ENCODE peak calls at places on chromosome 5, in ten cellular contexts. One of them, this sample, is unnamed.
A peak's percentile ranks its signal among the peaks of the same experiment; 100 is the strongest.

GRCh38 chr5:117235814-117236213 is 661.2 kb upstream of the SEMA6A start:
- DNase-seq in islet precursor cell: no peak
- DNase-seq in choroid plexus epithelial cell: no peak
- DNase-seq in foreskin fibroblast: no peak
- DNase-seq in progenitor cell of endocrine pancreas: no peak
- DNase-seq in sciatic nerve: no peak
- DNase-seq in stimulated activated CD4-positive, alpha-beta T cell treated with anti-CD3 and anti-CD28 coated beads, Interleukin-2, amount 100 ng/mL, for 4 hours: no peak
- DNase-seq in transverse colon: no peak
- DNase-seq in GM20000: no peak
- DNase-seq in activated T-helper 1 cell treated with anti-CD3 and anti-CD28 coated beads, Interleukin-2, amount 50 U/mL, for 16 hours: no peak
- DNase-seq in this sample: no peak

GRCh38 chr5:149024477-149024876 is 38.4 kb downstream of the SH3TC2 start:
- DNase-seq in islet precursor cell: no peak
- DNase-seq in choroid plexus epithelial cell: no peak
- DNase-seq in foreskin fibroblast: peak; percentile 78
- DNase-seq in progenitor cell of endocrine pancreas: no peak
- DNase-seq in sciatic nerve: no peak
- DNase-seq in stimulated activated CD4-positive, alpha-beta T cell treated with anti-CD3 and anti-CD28 coated beads, Interleukin-2, amount 100 ng/mL, for 4 hours: no peak
- DNase-seq in transverse colon: no peak
- DNase-seq in GM20000: no peak
- DNase-seq in activated T-helper 1 cell treated with anti-CD3 and anti-CD28 coated beads, Interleukin-2, amount 50 U/mL, for 16 hours: no peak
- DNase-seq in this sample: no peak

GRCh38 chr5:10478436-10478835 is 36.8 kb downstream of the ROPN1L start:
- DNase-seq in islet precursor cell: no peak
- DNase-seq in choroid plexus epithelial cell: peak; percentile 27
- DNase-seq in foreskin fibroblast: no peak
- DNase-seq in progenitor cell of endocrine pancreas: no peak
- DNase-seq in sciatic nerve: no peak
- DNase-seq in stimulated activated CD4-positive, alpha-beta T cell treated with anti-CD3 and anti-CD28 coated beads, Interleukin-2, amount 100 ng/mL, for 4 hours: no peak
- DNase-seq in transverse colon: no peak
- DNase-seq in GM20000: no peak
- DNase-seq in activated T-helper 1 cell treated with anti-CD3 and anti-CD28 coated beads, Interleukin-2, amount 50 U/mL, for 16 hours: no peak
- DNase-seq in this sample: no peak

GRCh38 chr5:56328753-56329560 is 95.8 kb upstream of the ANKRD55 start:
- DNase-seq in islet precursor cell: peak; percentile 61
- DNase-seq in choroid plexus epithelial cell: peak; percentile 80
- DNase-seq in foreskin fibroblast: no peak
- DNase-seq in progenitor cell of endocrine pancreas: no peak
- DNase-seq in sciatic nerve: no peak
- DNase-seq in stimulated activated CD4-positive, alpha-beta T cell treated with anti-CD3 and anti-CD28 coated beads, Interleukin-2, amount 100 ng/mL, for 4 hours: peak; percentile 56
- DNase-seq in transverse colon: no peak
- DNase-seq in GM20000: peak; percentile 16
- DNase-seq in activated T-helper 1 cell treated with anti-CD3 and anti-CD28 coated beads, Interleukin-2, amount 50 U/mL, for 16 hours: no peak
- DNase-seq in this sample: no peak

GRCh38 chr5:126805108-126805507 is 28.2 kb downstream of the LMNB1 start:
- DNase-seq in islet precursor cell: no peak
- DNase-seq in choroid plexus epithelial cell: peak; percentile 64
- DNase-seq in foreskin fibroblast: peak; percentile 34
- DNase-seq in progenitor cell of endocrine pancreas: no peak
- DNase-seq in sciatic nerve: no peak
- DNase-seq in stimulated activated CD4-positive, alpha-beta T cell treated with anti-CD3 and anti-CD28 coated beads, Interleukin-2, amount 100 ng/mL, for 4 hours: no peak
- DNase-seq in transverse colon: no peak
- DNase-seq in GM20000: no peak
- DNase-seq in activated T-helper 1 cell treated with anti-CD3 and anti-CD28 coated beads, Interleukin-2, amount 50 U/mL, for 16 hours: no peak
- DNase-seq in this sample: no peak

GRCh38 chr5:35138232-35138631 is 90.5 kb upstream of the AGXT2 start:
- DNase-seq in islet precursor cell: no peak
- DNase-seq in choroid plexus epithelial cell: peak; percentile 42
- DNase-seq in foreskin fibroblast: peak; percentile 76
- DNase-seq in progenitor cell of endocrine pancreas: no peak
- DNase-seq in sciatic nerve: no peak
- DNase-seq in stimulated activated CD4-positive, alpha-beta T cell treated with anti-CD3 and anti-CD28 coated beads, Interleukin-2, amount 100 ng/mL, for 4 hours: no peak
- DNase-seq in transverse colon: no peak
- DNase-seq in GM20000: no peak
- DNase-seq in activated T-helper 1 cell treated with anti-CD3 and anti-CD28 coated beads, Interleukin-2, amount 50 U/mL, for 16 hours: no peak
- DNase-seq in this sample: no peak

GRCh38 chr5:136309932-136310598 is 55.3 kb downstream of the TRPC7 start:
- DNase-seq in islet precursor cell: no peak
- DNase-seq in choroid plexus epithelial cell: no peak
- DNase-seq in foreskin fibroblast: no peak
- DNase-seq in progenitor cell of endocrine pancreas: no peak
- DNase-seq in sciatic nerve: no peak
- DNase-seq in stimulated activated CD4-positive, alpha-beta T cell treated with anti-CD3 and anti-CD28 coated beads, Interleukin-2, amount 100 ng/mL, for 4 hours: no peak
- DNase-seq in transverse colon: no peak
- DNase-seq in GM20000: peak; percentile 44
- DNase-seq in activated T-helper 1 cell treated with anti-CD3 and anti-CD28 coated beads, Interleukin-2, amount 50 U/mL, for 16 hours: no peak
- DNase-seq in this sample: no peak

GRCh38 chr5:43007246-43007910 is 32.7 kb downstream of the ANXA2R start:
- DNase-seq in islet precursor cell: peak; percentile 91
- DNase-seq in choroid plexus epithelial cell: peak; percentile 96
- DNase-seq in foreskin fibroblast: peak; percentile 83
- DNase-seq in progenitor cell of endocrine pancreas: peak; percentile 68
- DNase-seq in sciatic nerve: peak; percentile 92
- DNase-seq in stimulated activated CD4-positive, alpha-beta T cell treated with anti-CD3 and anti-CD28 coated beads, Interleukin-2, amount 100 ng/mL, for 4 hours: peak; percentile 66
- DNase-seq in transverse colon: peak; percentile 84
- DNase-seq in GM20000: peak; percentile 62
- DNase-seq in activated T-helper 1 cell treated with anti-CD3 and anti-CD28 coated beads, Interleukin-2, amount 50 U/mL, for 16 hours: peak; percentile 55
- DNase-seq in this sample: no peak

GRCh38 chr5:121006206-121006605 is 542.1 kb downstream of the PRR16 start:
- DNase-seq in islet precursor cell: no peak
- DNase-seq in choroid plexus epithelial cell: no peak
- DNase-seq in foreskin fibroblast: peak; percentile 9
- DNase-seq in progenitor cell of endocrine pancreas: no peak
- DNase-seq in sciatic nerve: no peak
- DNase-seq in stimulated activated CD4-positive, alpha-beta T cell treated with anti-CD3 and anti-CD28 coated beads, Interleukin-2, amount 100 ng/mL, for 4 hours: no peak
- DNase-seq in transverse colon: no peak
- DNase-seq in GM20000: no peak
- DNase-seq in activated T-helper 1 cell treated with anti-CD3 and anti-CD28 coated beads, Interleukin-2, amount 50 U/mL, for 16 hours: no peak
- DNase-seq in this sample: no peak

GRCh38 chr5:9239626-9240025 is 306.2 kb downstream of the SEMA5A start:
- DNase-seq in islet precursor cell: no peak
- DNase-seq in choroid plexus epithelial cell: peak; percentile 56
- DNase-seq in foreskin fibroblast: peak; percentile 24
- DNase-seq in progenitor cell of endocrine pancreas: no peak
- DNase-seq in sciatic nerve: no peak
- DNase-seq in stimulated activated CD4-positive, alpha-beta T cell treated with anti-CD3 and anti-CD28 coated beads, Interleukin-2, amount 100 ng/mL, for 4 hours: no peak
- DNase-seq in transverse colon: no peak
- DNase-seq in GM20000: no peak
- DNase-seq in activated T-helper 1 cell treated with anti-CD3 and anti-CD28 coated beads, Interleukin-2, amount 50 U/mL, for 16 hours: no peak
- DNase-seq in this sample: no peak

GRCh38 chr5:149456597-149457392 is 77.7 kb upstream of the IL17B start:
- DNase-seq in islet precursor cell: peak; percentile 55
- DNase-seq in choroid plexus epithelial cell: no peak
- DNase-seq in foreskin fibroblast: no peak
- DNase-seq in progenitor cell of endocrine pancreas: no peak
- DNase-seq in sciatic nerve: no peak
- DNase-seq in stimulated activated CD4-positive, alpha-beta T cell treated with anti-CD3 and anti-CD28 coated beads, Interleukin-2, amount 100 ng/mL, for 4 hours: no peak
- DNase-seq in transverse colon: no peak
- DNase-seq in GM20000: no peak
- DNase-seq in activated T-helper 1 cell treated with anti-CD3 and anti-CD28 coated beads, Interleukin-2, amount 50 U/mL, for 16 hours: no peak
- DNase-seq in this sample: no peak

GRCh38 chr5:74179183-74179582 is 461.3 kb downstream of the ENC1 start:
- DNase-seq in islet precursor cell: no peak
- DNase-seq in choroid plexus epithelial cell: peak; percentile 91
- DNase-seq in foreskin fibroblast: peak; percentile 68
- DNase-seq in progenitor cell of endocrine pancreas: no peak
- DNase-seq in sciatic nerve: no peak
- DNase-seq in stimulated activated CD4-positive, alpha-beta T cell treated with anti-CD3 and anti-CD28 coated beads, Interleukin-2, amount 100 ng/mL, for 4 hours: no peak
- DNase-seq in transverse colon: no peak
- DNase-seq in GM20000: no peak
- DNase-seq in activated T-helper 1 cell treated with anti-CD3 and anti-CD28 coated beads, Interleukin-2, amount 50 U/mL, for 16 hours: no peak
- DNase-seq in this sample: no peak

GRCh38 chr5:155046591-155046990 is 33.0 kb downstream of the KIF4B start:
- DNase-seq in islet precursor cell: peak; percentile 86
- DNase-seq in choroid plexus epithelial cell: no peak
- DNase-seq in foreskin fibroblast: no peak
- DNase-seq in progenitor cell of endocrine pancreas: no peak
- DNase-seq in sciatic nerve: no peak
- DNase-seq in stimulated activated CD4-positive, alpha-beta T cell treated with anti-CD3 and anti-CD28 coated beads, Interleukin-2, amount 100 ng/mL, for 4 hours: no peak
- DNase-seq in transverse colon: no peak
- DNase-seq in GM20000: no peak
- DNase-seq in activated T-helper 1 cell treated with anti-CD3 and anti-CD28 coated beads, Interleukin-2, amount 50 U/mL, for 16 hours: no peak
- DNase-seq in this sample: no peak

GRCh38 chr5:146409081-146409671 is 38.0 kb upstream of the TCERG1 start:
- DNase-seq in islet precursor cell: peak; percentile 79
- DNase-seq in choroid plexus epithelial cell: peak; percentile 58
- DNase-seq in foreskin fibroblast: peak; percentile 17
- DNase-seq in progenitor cell of endocrine pancreas: no peak
- DNase-seq in sciatic nerve: no peak
- DNase-seq in stimulated activated CD4-positive, alpha-beta T cell treated with anti-CD3 and anti-CD28 coated beads, Interleukin-2, amount 100 ng/mL, for 4 hours: no peak
- DNase-seq in transverse colon: no peak
- DNase-seq in GM20000: no peak
- DNase-seq in activated T-helper 1 cell treated with anti-CD3 and anti-CD28 coated beads, Interleukin-2, amount 50 U/mL, for 16 hours: no peak
- DNase-seq in this sample: no peak

This sample was measured in iPS DF 6.9.